ENCODE peak calls at places on chromosomes 13 and 19, in six cellular contexts. Z is effector memory CD4-positive, alpha-beta T cell; K is CD8-positive, alpha-beta T cell; X is IMR-90; L is Peyer's patch; R is thoracic aorta. I is an unnamed sample.

GRCh38 chr19:47499863-47500830 is 14.7 kb downstream of the NAPA start:
- DNase-seq in Z (no peak), K (no peak), X (no peak), L (no peak), R (no peak), I (no peak)

GRCh38 chr19:7742575-7742974 is 4.8 kb downstream of the CD209 start:
- DNase-seq in Z (no peak), K (no peak), X (no peak), L (no peak), R (no peak), I (no peak)

GRCh38 chr13:44267966-44268365 is 105.7 kb upstream of the SERP2 start:
- DNase-seq in Z (no peak), K (no peak), X (peak; percentile 80), L (no peak), R (no peak), I (peak; percentile 32)

GRCh38 chr19:1132625-1133383 is 29.0 kb downstream of the GPX4 start:
- DNase-seq in Z (peak; percentile 20), K (peak; percentile 36), X (no peak), L (peak; percentile 30), R (no peak), I (no peak)

GRCh38 chr13:25406377-25406776 is 34.6 kb downstream of the ATP8A2 start:
- DNase-seq in Z (no peak), K (no peak), X (no peak), L (no peak), R (no peak), I (no peak)

GRCh38 chr13:113404366-113404722 is 40.4 kb upstream of the GRTP1 start:
- DNase-seq in Z (no peak), K (no peak), X (no peak), L (no peak), R (no peak), I (no peak)

GRCh38 chr19:5968431-5969373 is 9.2 kb downstream of the RANBP3 start:
- DNase-seq in Z (no peak), K (no peak), X (no peak), L (no peak), R (no peak), I (no peak)

GRCh38 chr19:34316741-34317241 is 48.2 kb upstream of the GPI start:
- DNase-seq in Z (no peak), K (no peak), X (peak; percentile 66), L (no peak), R (no peak), I (peak; percentile 16)

GRCh38 chr13:38979891-38980627 is 10.6 kb downstream of the STOML3 start:
- DNase-seq in Z (no peak), K (no peak), X (no peak), L (no peak), R (no peak), I (no peak)

GRCh38 chr13:114281351-114282142 is at the start of gene UPF3A:
- DNase-seq in Z (peak; percentile 81), K (peak; percentile 90), X (peak; percentile 87), L (peak; percentile 85), R (peak; percentile 66), I (peak; percentile 85)

GRCh38 chr19:42024622-42025111 is 30.6 kb upstream of the ATP1A3 start:
- DNase-seq in Z (no peak), K (no peak), X (peak; percentile 48), L (no peak), R (no peak), I (no peak)

GRCh38 chr13:24684600-24684998 is 4.4 kb downstream of the ATP12A start:
- DNase-seq in Z (no peak), K (peak; percentile 32), X (no peak), L (no peak), R (no peak), I (no peak)

GRCh38 chr13:110442946-110443632 is 118.4 kb downstream of the RAB20 start:
- DNase-seq in Z (no peak), K (no peak), X (peak; percentile 75), L (no peak), R (no peak), I (no peak)

GRCh38 chr13:110254151-110254679 is 52.7 kb downstream of the COL4A1 start:
- DNase-seq in Z (no peak), K (no peak), X (peak; percentile 46), L (no peak), R (no peak), I (peak; percentile 64)

GRCh38 chr19:39199025-39199424 is 2.3 kb downstream of the NCCRP1 start:
- DNase-seq in Z (no peak), K (no peak), X (peak; percentile 63), L (no peak), R (no peak), I (no peak)

GRCh38 chr13:103130681-103131210 is 64.5 kb upstream of the SLC10A2 start:
- DNase-seq in Z (no peak), K (no peak), X (no peak), L (no peak), R (no peak), I (no peak)

GRCh38 chr13:67632590-67632989 is 402.5 kb upstream of the PCDH9 start:
- DNase-seq in Z (no peak), K (no peak), X (peak; percentile 16), L (no peak), R (no peak), I (no peak)

GRCh38 chr13:98525452-98525851 is 51.5 kb downstream of the STK24 start:
- DNase-seq in Z (no peak), K (no peak), X (no peak), L (no peak), R (no peak), I (no peak)

GRCh38 chr19:3976495-3977241 is 5.8 kb upstream of the DAPK3 start:
- DNase-seq in Z (no peak), K (no peak), X (no peak), L (no peak), R (no peak), I (no peak)

GRCh38 chr19:44604241-44604640 is 9.1 kb upstream of the IGSF23 start:
- DNase-seq in Z (no peak), K (no peak), X (no peak), L (no peak), R (no peak), I (no peak)

GRCh38 chr13:104357672-104358314 is 1291.6 kb upstream of the SLC10A2 start:
- DNase-seq in Z (no peak), K (no peak), X (no peak), L (no peak), R (no peak), I (no peak)

GRCh38 chr13:43107780-43108179 is 84.4 kb downstream of the DNAJC15 start:
- DNase-seq in Z (no peak), K (no peak), X (peak; percentile 54), L (no peak), R (no peak), I (no peak)

GRCh38 chr13:38636756-38637155 is 50.1 kb upstream of the FREM2 start:
- DNase-seq in Z (no peak), K (no peak), X (no peak), L (no peak), R (no peak), I (no peak)

GRCh38 chr19:42531313-42531712 is 3.0 kb upstream of the CEACAM1 start:
- DNase-seq in Z (no peak), K (no peak), X (no peak), L (no peak), R (no peak), I (peak; percentile 24)

GRCh38 chr13:85543144-85543543 is 256.1 kb downstream of the SLITRK6 start:
- DNase-seq in Z (no peak), K (no peak), X (no peak), L (no peak), R (no peak), I (no peak)

GRCh38 chr19:55508120-55508519 is 19.9 kb downstream of the SSC5D start:
- DNase-seq in Z (no peak), K (no peak), X (no peak), L (no peak), R (no peak), I (no peak)

GRCh38 chr19:55502197-55502952 is 14.1 kb downstream of the SSC5D start:
- DNase-seq in Z (no peak), K (no peak), X (no peak), L (no peak), R (no peak), I (no peak)

GRCh38 chr19:55503447-55504251 is 15.4 kb downstream of the SSC5D start:
- DNase-seq in Z (peak; percentile 83), K (peak; percentile 87), X (peak; percentile 90), L (peak; percentile 95), R (peak; percentile 69), I (peak; percentile 90)

GRCh38 chr19:55504252-55504603 is 16.0 kb downstream of the SSC5D start:
- DNase-seq in Z (no peak), K (no peak), X (no peak), L (no peak), R (no peak), I (no peak)

GRCh38 chr19:55504981-55505380 is 16.7 kb downstream of the SSC5D start:
- DNase-seq in Z (no peak), K (no peak), X (no peak), L (no peak), R (no peak), I (no peak)
- H3K27me3 ChIP-seq in Z (no peaks in the 10 kb centered on the region), K (no peaks in the 10 kb centered on the region), X (no peaks in the 10 kb centered on the region), L (no peaks in the 10 kb centered on the region), R (no peaks in the 10 kb centered on the region), I (no peaks in the 10 kb centered on the region)

GRCh38 chr19:35542209-35542608 is 3.2 kb upstream of the TMEM147 start:
- DNase-seq in Z (no peak), K (no peak), X (no peak), L (no peak), R (no peak), I (no peak)
- H3K4me3 ChIP-seq in Z (no peak overlapping the region), K (no peak overlapping the region), X (no peak overlapping the region), L (no peak overlapping the region), R (no peak overlapping the region), I (no peak overlapping the region)

DNA sequence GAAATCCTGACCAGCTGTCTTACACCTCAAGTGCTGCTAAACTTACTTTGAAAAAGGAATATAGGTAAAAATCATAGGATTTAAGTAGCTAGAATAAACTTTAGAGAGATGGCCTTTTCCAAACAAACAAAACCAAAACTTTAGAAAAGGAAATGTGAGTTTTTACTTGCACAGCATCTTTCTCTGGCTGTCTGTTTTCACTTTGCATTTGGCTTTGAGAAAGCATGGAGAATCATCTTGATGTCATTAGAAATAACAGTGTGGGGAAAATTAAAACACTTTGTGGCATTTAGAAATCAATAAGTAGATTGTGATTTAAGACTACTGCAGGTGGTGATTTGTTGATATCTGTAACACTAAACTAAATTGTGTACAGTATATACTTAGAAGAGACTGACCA is 6.0 kb downstream of the WDFY2 start:
- DNase-seq in Z (no peak), K (no peak), X (no peak), L (no peak), R (no peak), I (no peak)
- H3K4me1 ChIP-seq in Z (peaks cover 7% of the 10 kb centered on the region), K (peaks cover 10% of the 10 kb centered on the region), X (peaks cover 7% of the 10 kb centered on the region), L (peaks cover 7% of the 10 kb centered on the region), R (peaks cover 61% of the 10 kb centered on the region), I (peaks cover 57% of the 10 kb centered on the region)

GRCh38 chr19:11420894-11421606 is 1.9 kb upstream of the RGL3 start:
- DNase-seq in Z (no peak), K (no peak), X (no peak), L (no peak), R (no peak), I (no peak)

GRCh38 chr19:11422163-11423068 is 3.3 kb upstream of the RGL3 start:
- DNase-seq in Z (peak; percentile 36), K (peak; percentile 73), X (no peak), L (peak; percentile 89), R (no peak), I (peak; percentile 30)

GRCh38 chr19:11420429-11420893 is 1.3 kb upstream of the RGL3 start:
- DNase-seq in Z (no peak), K (no peak), X (no peak), L (no peak), R (no peak), I (no peak)

GRCh38 chr19:11423164-11423803 is 4.2 kb upstream of the RGL3 start:
- DNase-seq in Z (no peak), K (no peak), X (no peak), L (no peak), R (no peak), I (no peak)

GRCh38 chr19:11421607-11422098 is 2.5 kb upstream of the RGL3 start:
- DNase-seq in Z (no peak), K (peak; percentile 39), X (no peak), L (no peak), R (no peak), I (no peak)
- H3K27me3 ChIP-seq in Z (peaks cover 58% of the 10 kb centered on the region), K (peaks cover 31% of the 10 kb centered on the region), X (peaks cover 44% of the 10 kb centered on the region), L (no peaks in the 10 kb centered on the region), R (peaks cover 13% of the 10 kb centered on the region), I (peaks cover 51% of the 10 kb centered on the region)

I was measured in SJSA1.